ENCODE peak calls at places on chromosomes 16 and 17, in ten cellular contexts. Z is GM12891, V is uterus, E is body of pancreas, C is esophagus squamous epithelium, J is Peyer's patch, H is stomach, U is transverse colon, B is lower leg skin, R is HCT116. M is an unnamed sample.

GRCh38 chr16:79770244-79771064 is 169.9 kb upstream of the MAF start:
- DNase-seq in Z (peak), V (peak), E (peak), C (peak), J (peak), H (peak), U (peak), B (peak), R (no peak), M (peak)

GRCh38 chr16:77211880-77212735 is 12.9 kb downstream of the SYCE1L start:
- DNase-seq in Z (peak), V (peak), E (peak), C (no peak), J (peak), H (peak), U (peak), B (peak), R (no peak), M (no peak)

GRCh38 chr16:89270666-89271345 is 53.3 kb downstream of the ZNF778 start:
- DNase-seq in Z (no peak), V (no peak), E (no peak), C (no peak), J (no peak), H (no peak), U (no peak), B (no peak), R (no peak), M (no peak)

GRCh38 chr17:6110592-6110991 is 40.4 kb downstream of the WSCD1 start:
- DNase-seq in Z (no peak), V (no peak), E (no peak), C (no peak), J (peak), H (no peak), U (peak), B (no peak), R (no peak), M (no peak)

GRCh38 chr17:55830210-55830609 is 79.4 kb downstream of the PCTP start:
- DNase-seq in Z (no peak), V (no peak), E (no peak), C (no peak), J (no peak), H (no peak), U (no peak), B (no peak), R (no peak), M (no peak)

GRCh38 chr17:75350706-75351105 is 54.8 kb downstream of the GRB2 start:
- DNase-seq in Z (no peak), V (no peak), E (peak), C (no peak), J (no peak), H (no peak), U (no peak), B (no peak), R (no peak), M (no peak)

GRCh38 chr17:30095507-30096244 is 20.9 kb upstream of the NSRP1 start:
- DNase-seq in Z (no peak), V (no peak), E (no peak), C (no peak), J (no peak), H (no peak), U (no peak), B (no peak), R (peak), M (peak)

GRCh38 chr17:18185391-18185790 is 1.8 kb downstream of the ALKBH5 start:
- DNase-seq in Z (no peak), V (no peak), E (no peak), C (no peak), J (no peak), H (no peak), U (no peak), B (no peak), R (no peak), M (no peak)

GRCh38 chr16:23324727-23325126 is 22.6 kb downstream of the SCNN1B start:
- DNase-seq in Z (no peak), V (no peak), E (no peak), C (no peak), J (peak), H (peak), U (peak), B (peak), R (no peak), M (no peak)

GRCh38 chr16:28491080-28491969 is 549 bp downstream of the CLN3 start:
- DNase-seq in Z (no peak), V (peak), E (peak), C (no peak), J (peak), H (no peak), U (peak), B (peak), R (no peak), M (no peak)

GRCh38 chr16:50489187-50489586 is 59.0 kb upstream of the NKD1 start:
- DNase-seq in Z (no peak), V (no peak), E (no peak), C (no peak), J (no peak), H (no peak), U (no peak), B (peak), R (no peak), M (no peak)

GRCh38 chr16:3819741-3820724 is 60.5 kb downstream of the CREBBP start:
- DNase-seq in Z (no peak), V (no peak), E (peak), C (no peak), J (no peak), H (peak), U (peak), B (no peak), R (peak), M (peak)

GRCh38 chr17:70096861-70097260 is 21.8 kb downstream of the KCNJ16 start:
- DNase-seq in Z (no peak), V (no peak), E (no peak), C (no peak), J (no peak), H (no peak), U (no peak), B (no peak), R (no peak), M (no peak)

GRCh38 chr17:28416703-28417311 is 10.8 kb upstream of the SLC46A1 start:
- DNase-seq in Z (peak), V (no peak), E (peak), C (no peak), J (peak), H (peak), U (peak), B (peak), R (peak), M (peak)

GRCh38 chr17:74842599-74843351 is 16.9 kb downstream of the GRIN2C start:
- DNase-seq in Z (peak), V (peak), E (peak), C (no peak), J (peak), H (peak), U (peak), B (no peak), R (peak), M (no peak)

GRCh38 chr17:2905697-2906595 is 109.7 kb downstream of the RAP1GAP2 start:
- DNase-seq in Z (no peak), V (no peak), E (no peak), C (no peak), J (no peak), H (no peak), U (no peak), B (no peak), R (no peak), M (no peak)

GRCh38 chr16:4442371-4442770 is 16.7 kb downstream of the DNAJA3 start:
- DNase-seq in Z (no peak), V (no peak), E (no peak), C (no peak), J (no peak), H (no peak), U (no peak), B (no peak), R (no peak), M (no peak)

GRCh38 chr17:7867881-7868329 is 10.1 kb downstream of the CYB5D1 start:
- DNase-seq in Z (no peak), V (no peak), E (no peak), C (no peak), J (peak), H (no peak), U (no peak), B (peak), R (no peak), M (no peak)

GRCh38 chr17:58643147-58643546 is 48.7 kb downstream of the TEX14 start:
- DNase-seq in Z (no peak), V (no peak), E (no peak), C (no peak), J (no peak), H (no peak), U (no peak), B (no peak), R (no peak), M (peak)

GRCh38 chr17:69269174-69269998 is 40.8 kb upstream of the ABCA10 start:
- DNase-seq in Z (no peak), V (no peak), E (no peak), C (no peak), J (no peak), H (no peak), U (no peak), B (no peak), R (no peak), M (no peak)

GRCh38 chr17:28427372-28427771 is 21.4 kb upstream of the SLC46A1 start:
- DNase-seq in Z (no peak), V (no peak), E (no peak), C (no peak), J (no peak), H (no peak), U (no peak), B (no peak), R (no peak), M (no peak)

GRCh38 chr16:71526111-71526998 is at the start of gene CHST4:
- DNase-seq in Z (no peak), V (peak), E (no peak), C (no peak), J (no peak), H (no peak), U (no peak), B (no peak), R (no peak), M (peak)

GRCh38 chr16:22348296-22348695 is 26.1 kb downstream of the CDR2 start:
- DNase-seq in Z (no peak), V (no peak), E (no peak), C (no peak), J (no peak), H (no peak), U (no peak), B (no peak), R (no peak), M (no peak)

GRCh38 chr16:84970447-84971127 is 40.7 kb downstream of the ZDHHC7 start:
- DNase-seq in Z (peak), V (peak), E (peak), C (no peak), J (peak), H (peak), U (peak), B (peak), R (peak), M (peak)

GRCh38 chr16:84532299-84532724 is 27.9 kb upstream of the MEAK7 start:
- DNase-seq in Z (no peak), V (peak), E (peak), C (no peak), J (peak), H (no peak), U (peak), B (no peak), R (no peak), M (peak)

GRCh38 chr17:75877752-75878173 is 618 bp downstream of the TRIM47 start:
- DNase-seq in Z (no peak), V (peak), E (peak), C (no peak), J (peak), H (peak), U (peak), B (peak), R (no peak), M (no peak)

GRCh38 chr17:11296994-11297393 is 56.0 kb downstream of the SHISA6 start:
- DNase-seq in Z (no peak), V (no peak), E (no peak), C (no peak), J (no peak), H (no peak), U (no peak), B (peak), R (no peak), M (no peak)

GRCh38 chr17:39753514-39754160 is 15.9 kb downstream of the GRB7 start:
- DNase-seq in Z (peak), V (no peak), E (peak), C (no peak), J (peak), H (peak), U (peak), B (peak), R (no peak), M (no peak)

GRCh38 chr16:84741351-84741791 is 41.6 kb downstream of the USP10 start:
- DNase-seq in Z (no peak), V (no peak), E (no peak), C (no peak), J (no peak), H (no peak), U (no peak), B (no peak), R (no peak), M (no peak)

GRCh38 chr17:14118951-14119350 is 49.6 kb downstream of the COX10 start:
- DNase-seq in Z (no peak), V (no peak), E (no peak), C (no peak), J (no peak), H (no peak), U (no peak), B (no peak), R (no peak), M (no peak)

GRCh38 chr17:57911834-57912673 is 43.2 kb downstream of the CUEDC1 start:
- DNase-seq in Z (no peak), V (peak), E (peak), C (no peak), J (peak), H (peak), U (peak), B (peak), R (peak), M (peak)

GRCh38 chr17:28226563-28226962 is 92.4 kb upstream of the TMEM97 start:
- DNase-seq in Z (no peak), V (no peak), E (no peak), C (no peak), J (no peak), H (no peak), U (no peak), B (peak), R (no peak), M (no peak)

GRCh38 chr17:42566873-42567573 is at the start of gene MLX:
- DNase-seq in Z (peak), V (peak), E (peak), C (peak), J (peak), H (peak), U (peak), B (peak), R (peak), M (peak)
- TF ChIP-seq POLR2A in Z (peak), V (peak), E (peak), C (peak), J (peak), H (no peak), U (peak), B (no peak), R (no peak), M (peak)

DNA sequence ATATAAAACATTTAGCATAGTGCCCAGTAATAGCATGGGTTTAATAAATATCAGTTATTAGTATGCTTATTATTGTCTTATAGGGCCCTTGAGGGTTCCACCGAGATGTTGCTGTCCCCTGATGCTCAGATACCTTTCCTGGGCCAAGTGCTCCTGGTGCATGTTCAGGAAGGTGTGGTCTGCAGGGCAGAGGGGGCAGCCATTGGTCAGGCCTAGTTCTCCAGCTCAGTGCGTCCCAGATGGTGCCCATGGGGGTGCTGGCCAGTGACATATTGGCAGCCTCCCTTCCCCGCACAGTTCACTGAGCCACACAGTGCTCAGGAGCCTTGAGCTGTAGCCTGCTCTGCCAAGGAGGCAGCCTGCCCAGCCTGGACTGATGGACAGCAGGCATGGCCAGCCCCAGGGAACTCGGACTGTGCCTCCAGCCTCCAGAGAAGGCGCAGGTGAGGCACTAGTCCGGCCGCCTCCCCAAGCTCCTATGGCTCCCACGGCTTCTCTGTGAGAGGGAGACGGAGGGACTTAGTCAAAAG is 7.7 kb upstream of the GRIN2A start:
- DNase-seq in Z (no peak), V (no peak), E (no peak), C (no peak), J (no peak), H (no peak), U (no peak), B (no peak), R (no peak), M (no peak)
- TF ChIP-seq POLR2A in Z (no peak), V (no peak), E (no peak), C (no peak), J (no peak), H (no peak), U (no peak), B (no peak), R (no peak), M (no peak)

DNA sequence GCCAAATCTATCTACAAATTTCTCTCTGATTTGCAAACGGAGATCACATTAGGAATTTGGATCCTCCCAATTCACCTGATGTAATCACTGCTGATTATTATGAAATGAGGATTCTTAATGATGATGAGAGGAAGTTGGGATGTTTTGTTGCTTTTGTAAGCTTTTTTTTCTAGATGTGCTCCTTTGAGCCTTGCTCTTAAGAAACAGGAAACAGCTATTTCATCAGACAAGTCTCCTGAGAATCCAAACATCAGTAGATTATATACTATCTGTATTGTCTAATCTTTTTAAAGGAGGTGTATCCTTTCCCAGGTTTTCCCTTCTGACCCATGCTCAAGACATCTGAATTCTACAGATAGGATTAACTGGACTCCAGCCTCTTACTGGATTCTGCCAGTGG is 73.3 kb downstream of the KIF2B start:
- DNase-seq in Z (no peak), V (no peak), E (no peak), C (no peak), J (no peak), H (no peak), U (no peak), B (no peak), R (no peak), M (no peak)
- TF ChIP-seq POLR2A in Z (no peak), V (no peak), E (no peak), C (no peak), J (no peak), H (no peak), U (no peak), B (no peak), R (no peak), M (no peak)

GRCh38 chr17:82440377-82440981 is 10.1 kb downstream of the CYBC1 start:
- DNase-seq in Z (no peak), V (no peak), E (no peak), C (no peak), J (no peak), H (peak), U (no peak), B (no peak), R (no peak), M (no peak)
- TF ChIP-seq POLR2A in Z (no peak), V (no peak), E (no peak), C (no peak), J (no peak), H (no peak), U (no peak), B (no peak), R (no peak), M (no peak)

DNA sequence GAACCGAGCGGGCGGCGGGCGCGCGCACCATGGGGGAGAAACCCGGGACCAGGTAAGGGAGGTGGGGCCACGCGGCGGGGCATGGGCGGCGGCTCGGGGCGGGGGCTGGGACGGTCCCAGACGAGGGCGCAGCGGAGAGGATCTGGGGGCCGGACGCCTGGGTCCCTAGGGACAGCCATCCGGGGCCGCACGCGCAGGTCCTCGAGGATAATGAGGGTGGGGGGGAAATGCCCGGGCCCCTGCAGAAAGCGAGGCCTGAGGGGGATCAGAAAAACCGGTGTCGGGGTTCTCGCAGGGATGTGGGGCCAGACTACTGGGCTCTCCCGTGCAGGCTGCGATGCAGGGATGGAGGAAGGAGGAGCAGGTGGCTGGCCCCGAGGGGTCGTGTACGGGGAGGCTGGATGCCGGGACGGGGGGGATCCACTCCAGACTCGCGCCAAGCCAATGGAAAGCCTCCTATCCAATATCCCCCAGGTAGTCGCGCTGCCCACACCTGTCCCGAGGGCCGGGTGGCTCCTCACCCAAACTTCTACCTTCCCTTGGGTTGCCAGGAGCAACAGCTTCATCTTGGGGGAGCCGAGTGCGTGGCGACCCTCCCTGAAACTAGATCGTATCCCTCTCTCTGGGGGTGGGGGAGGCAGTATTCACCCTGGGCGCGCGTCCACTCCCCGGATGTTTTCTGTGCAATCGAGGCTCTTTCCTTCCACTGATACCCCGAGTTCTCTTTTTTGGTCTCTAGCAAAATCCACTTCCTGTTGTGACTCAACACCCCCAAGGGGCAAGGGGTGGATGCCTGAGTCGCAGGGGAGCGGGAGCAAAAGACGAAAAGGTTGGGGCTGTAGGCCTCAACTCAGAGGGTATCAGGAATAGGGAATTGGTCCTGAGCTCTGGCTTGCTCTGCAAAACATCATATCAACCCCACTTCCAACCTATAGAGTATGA is 532 bp downstream of the ARRB2 start:
- DNase-seq in Z (no peak), V (no peak), E (no peak), C (no peak), J (peak), H (peak), U (peak), B (peak), R (no peak), M (no peak)
- TF ChIP-seq POLR2A in Z (peak), V (no peak), E (no peak), C (peak), J (peak), H (no peak), U (peak), B (no peak), R (peak), M (no peak)

DNA sequence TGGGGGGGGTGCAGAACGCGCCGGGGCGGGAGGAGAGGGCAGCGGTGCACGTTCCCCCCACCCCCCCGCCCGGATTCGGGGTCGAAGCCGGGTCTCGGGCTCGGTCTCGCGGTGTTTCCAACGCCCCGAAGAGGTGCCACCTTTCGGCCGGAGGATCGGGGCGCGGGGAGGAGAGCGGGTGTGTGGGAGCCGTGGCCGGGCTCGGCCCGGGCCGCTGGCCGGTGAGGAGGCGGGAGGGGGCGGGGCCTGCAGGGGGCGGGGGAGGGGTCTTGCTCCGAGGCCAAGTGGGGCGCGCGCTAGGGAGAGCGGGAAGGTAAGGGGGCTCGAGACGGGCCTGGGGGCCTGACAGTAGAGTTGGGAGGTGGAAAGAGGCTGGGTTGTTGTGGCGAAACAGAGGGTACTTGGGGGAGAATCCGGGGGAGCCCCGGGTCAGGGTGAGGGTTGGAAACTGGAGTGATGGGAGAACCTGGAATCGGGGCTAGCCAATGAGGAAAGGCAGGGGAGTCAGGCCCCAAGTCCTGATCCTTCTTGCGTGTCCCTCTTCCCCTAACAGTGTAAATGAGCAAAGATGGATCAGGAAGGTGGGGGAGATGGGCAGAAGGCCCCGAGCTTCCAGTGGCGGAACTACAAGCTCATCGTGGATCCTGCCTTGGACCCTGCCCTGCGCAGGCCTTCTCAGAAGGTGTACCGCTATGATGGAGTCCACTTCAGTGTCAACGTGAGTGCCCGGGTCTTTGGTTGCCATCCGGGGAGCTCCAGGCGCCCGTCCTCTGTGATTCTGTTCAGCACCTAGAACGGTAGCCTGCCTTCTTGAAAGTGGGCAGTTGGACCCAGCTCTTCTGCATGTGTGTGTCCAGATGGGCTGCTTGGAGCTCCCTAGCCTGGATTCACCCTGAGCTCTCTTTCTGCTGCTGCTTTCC is 870 bp downstream of the SETD1A start:
- DNase-seq in Z (peak), V (peak), E (peak), C (no peak), J (peak), H (peak), U (peak), B (no peak), R (peak), M (peak)
- TF ChIP-seq POLR2A in Z (no peak), V (no peak), E (no peak), C (no peak), J (no peak), H (no peak), U (no peak), B (no peak), R (no peak), M (no peak)

GRCh38 chr17:22492331-22492730 is 800.0 kb downstream of the KCNJ18 start:
- DNase-seq in Z (no peak), V (no peak), E (no peak), C (no peak), J (no peak), H (no peak), U (no peak), B (no peak), R (no peak), M (no peak)
- TF ChIP-seq POLR2A in Z (no peak), V (no peak), E (no peak), C (no peak), J (no peak), H (no peak), U (no peak), B (no peak), R (no peak), M (no peak)

M was measured in H54.